ENCODE peak calls at places on chromosomes 4 and X, in eight cellular contexts. T is kidney epithelial cell, S is Caco-2, X is DND-41, N is astrocyte, L is HepG2, I is left kidney, B is T-helper 2 cell. D is an unnamed sample.
A peak's percentile ranks its signal among the peaks of the same experiment; 100 is the strongest.

GRCh38 chr4:83282049-83282535 is 2.5 kb downstream of the COQ2 start:
- DNase-seq in T (peak; percentile 23), S (peak; percentile 59), X (peak; percentile 64), N (peak; percentile 15), L (peak; percentile 53), I (peak; percentile 77), B (peak; percentile 11), D (no peak)

GRCh38 chr4:183522821-183523220 is 18.0 kb downstream of the ING2 start:
- DNase-seq in T (no peak), S (no peak), X (no peak), N (no peak), L (no peak), I (peak; percentile 36), B (no peak), D (no peak)

GRCh38 chr4:94014484-94015136 is 186.1 kb downstream of the ATOH1 start:
- DNase-seq in T (no peak), S (no peak), X (no peak), N (no peak), L (no peak), I (no peak), B (no peak), D (no peak)

GRCh38 chrX:68717196-68717595 is 69.7 kb downstream of the STARD8 start:
- DNase-seq in T (no peak), S (no peak), X (no peak), N (no peak), L (no peak), I (no peak), B (no peak), D (no peak)

GRCh38 chr4:1602621-1603412 is 81.3 kb downstream of the FAM53A start:
- DNase-seq in T (no peak), S (no peak), X (no peak), N (no peak), L (no peak), I (no peak), B (no peak), D (no peak)

GRCh38 chr4:142314686-142315085 is 531.4 kb downstream of the INPP4B start:
- DNase-seq in T (no peak), S (peak; percentile 64), X (no peak), N (no peak), L (no peak), I (peak; percentile 67), B (no peak), D (no peak)

GRCh38 chr4:26862381-26862915 is 1.8 kb downstream of the STIM2 start:
- DNase-seq in T (no peak), S (no peak), X (no peak), N (no peak), L (no peak), I (no peak), B (no peak), D (no peak)

GRCh38 chr4:161919442-161920220 is 244.2 kb downstream of the FSTL5 start:
- DNase-seq in T (no peak), S (no peak), X (no peak), N (no peak), L (no peak), I (no peak), B (no peak), D (no peak)

GRCh38 chrX:47194388-47194787 is 759 bp downstream of the UBA1 start:
- DNase-seq in T (no peak), S (no peak), X (no peak), N (no peak), L (no peak), I (no peak), B (no peak), D (no peak)

GRCh38 chr4:71026086-71026485 is 32.6 kb downstream of the DCK start:
- DNase-seq in T (peak; percentile 58), S (no peak), X (no peak), N (peak; percentile 80), L (peak; percentile 66), I (peak; percentile 17), B (no peak), D (no peak)

GRCh38 chr4:133151681-133152329 is 2.7 kb downstream of the PCDH10 start:
- DNase-seq in T (no peak), S (no peak), X (no peak), N (peak; percentile 48), L (no peak), I (peak; percentile 75), B (no peak), D (no peak)

GRCh38 chr4:14184265-14184664 is 556.7 kb upstream of the BOD1L1 start:
- DNase-seq in T (no peak), S (no peak), X (no peak), N (peak; percentile 8), L (no peak), I (peak; percentile 17), B (no peak), D (no peak)

GRCh38 chr4:100168521-100168920 is 21.7 kb downstream of the DDIT4L start:
- DNase-seq in T (no peak), S (no peak), X (no peak), N (peak; percentile 25), L (no peak), I (no peak), B (no peak), D (no peak)

GRCh38 chr4:61541474-61541873 is 341.3 kb downstream of the ADGRL3 start:
- DNase-seq in T (no peak), S (no peak), X (no peak), N (no peak), L (peak; percentile 13), I (peak; percentile 20), B (no peak), D (no peak)

GRCh38 chr4:72817012-72817411 is 248.0 kb upstream of the ADAMTS3 start:
- DNase-seq in T (no peak), S (no peak), X (no peak), N (peak; percentile 50), L (no peak), I (no peak), B (no peak), D (no peak)

GRCh38 chr4:38621004-38621684 is 42.9 kb upstream of the KLF3 start:
- DNase-seq in T (no peak), S (peak; percentile 81), X (no peak), N (peak; percentile 63), L (peak; percentile 44), I (no peak), B (no peak), D (peak; percentile 36)

GRCh38 chr4:88591787-88592599 is at the start of gene HERC3:
- DNase-seq in T (no peak), S (peak; percentile 93), X (peak; percentile 89), N (peak; percentile 71), L (peak; percentile 67), I (peak; percentile 96), B (peak; percentile 80), D (no peak)

GRCh38 chr4:177287298-177287697 is 22.4 kb upstream of the NEIL3 start:
- DNase-seq in T (no peak), S (no peak), X (peak; percentile 76), N (no peak), L (no peak), I (no peak), B (no peak), D (no peak)

GRCh38 chr4:21005647-21006046 is 305.4 kb downstream of the PACRGL start:
- DNase-seq in T (no peak), S (no peak), X (no peak), N (no peak), L (no peak), I (no peak), B (no peak), D (no peak)

GRCh38 chrX:125101971-125102750 is 217.5 kb upstream of the TEX13C start:
- DNase-seq in T (no peak), S (no peak), X (no peak), N (no peak), L (no peak), I (no peak), B (no peak), D (no peak)

GRCh38 chrX:16796298-16796697 is 10.0 kb downstream of the TXLNG start:
- DNase-seq in T (no peak), S (no peak), X (no peak), N (no peak), L (no peak), I (no peak), B (no peak), D (no peak)

GRCh38 chr4:105236202-105236916 is 89.7 kb downstream of the TET2 start:
- DNase-seq in T (no peak), S (no peak), X (no peak), N (no peak), L (no peak), I (no peak), B (no peak), D (no peak)

GRCh38 chr4:40395908-40396806 is 61.0 kb downstream of the CHRNA9 start:
- DNase-seq in T (peak; percentile 89), S (no peak), X (no peak), N (peak; percentile 11), L (peak; percentile 43), I (peak; percentile 97), B (no peak), D (no peak)

GRCh38 chrX:148049441-148049840 is 68.3 kb downstream of the FMR1NB start:
- DNase-seq in T (no peak), S (peak; percentile 12), X (peak; percentile 12), N (peak; percentile 18), L (peak; percentile 22), I (peak; percentile 66), B (no peak), D (no peak)

GRCh38 chr4:186942745-186943606 is 219.3 kb upstream of the FAT1 start:
- DNase-seq in T (no peak), S (no peak), X (no peak), N (no peak), L (no peak), I (peak; percentile 87), B (no peak), D (no peak)

GRCh38 chr4:14168919-14169318 is 541.4 kb upstream of the BOD1L1 start:
- DNase-seq in T (peak; percentile 88), S (no peak), X (no peak), N (peak; percentile 81), L (no peak), I (no peak), B (no peak), D (peak; percentile 87)

GRCh38 chr4:176380352-176381157 is 60.8 kb downstream of the SPCS3 start:
- DNase-seq in T (no peak), S (no peak), X (no peak), N (no peak), L (no peak), I (no peak), B (no peak), D (no peak)

GRCh38 chr4:92071587-92071986 is 232.2 kb upstream of the GRID2 start:
- DNase-seq in T (no peak), S (no peak), X (no peak), N (no peak), L (no peak), I (no peak), B (no peak), D (no peak)

GRCh38 chr4:124111922-124112321 is 600.6 kb downstream of the ANKRD50 start:
- DNase-seq in T (peak; percentile 37), S (peak; percentile 46), X (no peak), N (peak; percentile 76), L (peak; percentile 55), I (peak; percentile 92), B (no peak), D (no peak)

GRCh38 chr4:13461511-13461910 is 22.6 kb downstream of the RAB28 start:
- DNase-seq in T (no peak), S (no peak), X (no peak), N (peak; percentile 34), L (no peak), I (peak; percentile 28), B (no peak), D (no peak)

GRCh38 chrX:102712216-102712966 is at the start of gene GPRASP2:
- DNase-seq in T (no peak), S (peak; percentile 26), X (no peak), N (peak; percentile 4), L (no peak), I (peak; percentile 85), B (no peak), D (no peak)

D was measured in keratinocyte.